ENCODE peak calls at places on chromosomes 2 and 18, in four cellular contexts. E is prostate gland, N is lower leg skin, K is ovary. F is an unnamed sample.

GRCh38 chr2:165601866-165602636 is 132.6 kb downstream of the CSRNP3 start:
- DNase-seq in E (no peak), N (no peak), K (no peak), F (no peak)

GRCh38 chr2:227748079-227748478 is 2.4 kb downstream of the SCYGR8 start:
- DNase-seq in E (no peak), N (no peak), K (no peak), F (peak)

GRCh38 chr18:57789105-57789504 is 14.0 kb downstream of the ATP8B1 start:
- DNase-seq in E (no peak), N (no peak), K (no peak), F (no peak)

GRCh38 chr2:106878206-106878605 is 7.8 kb downstream of the ST6GAL2 start:
- DNase-seq in E (no peak), N (no peak), K (no peak), F (no peak)

GRCh38 chr18:23380001-23380550 is 73.0 kb upstream of the RIOK3 start:
- DNase-seq in E (no peak), N (no peak), K (no peak), F (peak)

GRCh38 chr2:144468823-144469595 is 50.9 kb downstream of the ZEB2 start:
- DNase-seq in E (no peak), N (no peak), K (no peak), F (no peak)

GRCh38 chr2:218631837-218632236 is 24.1 kb downstream of the PLCD4 start:
- DNase-seq in E (no peak), N (no peak), K (no peak), F (no peak)

GRCh38 chr18:5582054-5582453 is 38.3 kb upstream of the EPB41L3 start:
- DNase-seq in E (no peak), N (no peak), K (peak), F (no peak)

GRCh38 chr18:35038881-35039491 is 2.2 kb upstream of the MAPRE2 start:
- DNase-seq in E (no peak), N (no peak), K (no peak), F (no peak)

GRCh38 chr18:45805551-45805950 is 19.9 kb upstream of the SIGLEC15 start:
- DNase-seq in E (no peak), N (no peak), K (no peak), F (no peak)

GRCh38 chr2:137873860-137874259 is 90.4 kb upstream of the HNMT start:
- DNase-seq in E (no peak), N (no peak), K (no peak), F (no peak)

DNA sequence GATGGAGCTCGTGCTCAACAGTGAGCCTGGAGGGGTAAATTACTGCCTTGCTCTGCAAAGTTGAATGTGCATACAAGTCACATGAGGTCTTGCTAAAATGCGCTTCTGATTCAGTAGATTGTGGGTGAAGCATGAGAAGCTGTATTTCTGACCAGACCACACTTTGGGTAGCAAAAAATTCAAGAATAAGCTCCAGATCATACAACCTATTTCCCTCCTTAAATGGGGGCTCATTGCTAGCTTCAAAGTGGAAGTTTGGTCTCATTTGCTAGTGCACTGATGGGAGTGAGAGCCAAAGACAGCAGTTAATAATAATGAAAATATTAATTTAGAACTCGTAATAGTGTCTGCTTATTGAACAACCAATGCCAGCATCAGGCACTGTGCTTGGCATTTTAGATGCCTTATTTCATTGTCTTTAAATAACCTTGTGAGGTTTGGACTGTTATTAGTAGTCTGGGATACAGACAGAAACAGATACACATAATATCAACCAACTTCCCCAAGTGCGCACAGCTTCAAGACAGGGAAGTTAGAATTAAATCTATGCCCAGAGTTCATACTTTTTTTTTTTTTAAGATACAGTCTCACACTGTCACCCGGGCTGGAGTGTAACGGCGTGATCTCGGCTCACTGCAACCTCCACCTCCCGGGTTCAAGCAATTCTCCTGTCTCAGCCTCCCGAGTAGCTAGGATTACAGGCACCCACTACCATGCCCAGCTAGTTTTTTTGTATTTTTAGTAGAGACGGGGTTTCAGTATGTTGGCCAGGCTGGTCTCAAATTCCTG is 18.0 kb downstream of the APOB start:
- DNase-seq in E (no peak), N (no peak), K (no peak), F (no peak)
- TF ChIP-seq POLR2A in E (no peak), N (no peak), K (no peak), F (no peak)

GRCh38 chr2:98157557-98157956 is 70.6 kb downstream of the VWA3B start:
- DNase-seq in E (no peak), N (no peak), K (no peak), F (no peak)

GRCh38 chr2:98158305-98158704 is 71.3 kb downstream of the VWA3B start:
- DNase-seq in E (no peak), N (no peak), K (no peak), F (no peak)

GRCh38 chr2:98153402-98153938 is 66.5 kb downstream of the VWA3B start:
- DNase-seq in E (no peak), N (no peak), K (no peak), F (no peak)

GRCh38 chr2:98155291-98155690 is 68.3 kb downstream of the VWA3B start:
- DNase-seq in E (no peak), N (no peak), K (no peak), F (no peak)

DNA sequence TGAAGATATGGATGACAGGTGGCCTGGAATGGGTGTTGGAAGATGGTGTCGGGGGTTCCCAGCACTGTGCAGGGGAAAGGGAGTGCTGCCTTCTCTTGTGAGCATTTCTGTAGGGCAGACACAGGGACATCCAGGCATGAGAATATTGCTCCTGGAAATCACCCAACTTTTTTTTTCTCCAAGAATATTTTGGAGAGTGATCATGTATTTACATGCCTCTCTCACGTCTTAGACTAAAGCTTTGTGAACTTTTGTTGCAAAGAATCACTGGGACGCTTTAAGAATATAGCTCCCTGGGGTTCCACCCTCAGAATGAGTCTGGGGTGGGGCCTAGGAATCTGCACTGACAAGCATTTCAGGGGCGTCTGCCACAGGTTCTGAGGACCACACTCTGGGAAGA is 68.8 kb downstream of the VWA3B start:
- DNase-seq in E (no peak), N (no peak), K (no peak), F (no peak)
- TF ChIP-seq POLR2A in E (no peak), N (no peak), K (no peak), F (no peak)

DNA sequence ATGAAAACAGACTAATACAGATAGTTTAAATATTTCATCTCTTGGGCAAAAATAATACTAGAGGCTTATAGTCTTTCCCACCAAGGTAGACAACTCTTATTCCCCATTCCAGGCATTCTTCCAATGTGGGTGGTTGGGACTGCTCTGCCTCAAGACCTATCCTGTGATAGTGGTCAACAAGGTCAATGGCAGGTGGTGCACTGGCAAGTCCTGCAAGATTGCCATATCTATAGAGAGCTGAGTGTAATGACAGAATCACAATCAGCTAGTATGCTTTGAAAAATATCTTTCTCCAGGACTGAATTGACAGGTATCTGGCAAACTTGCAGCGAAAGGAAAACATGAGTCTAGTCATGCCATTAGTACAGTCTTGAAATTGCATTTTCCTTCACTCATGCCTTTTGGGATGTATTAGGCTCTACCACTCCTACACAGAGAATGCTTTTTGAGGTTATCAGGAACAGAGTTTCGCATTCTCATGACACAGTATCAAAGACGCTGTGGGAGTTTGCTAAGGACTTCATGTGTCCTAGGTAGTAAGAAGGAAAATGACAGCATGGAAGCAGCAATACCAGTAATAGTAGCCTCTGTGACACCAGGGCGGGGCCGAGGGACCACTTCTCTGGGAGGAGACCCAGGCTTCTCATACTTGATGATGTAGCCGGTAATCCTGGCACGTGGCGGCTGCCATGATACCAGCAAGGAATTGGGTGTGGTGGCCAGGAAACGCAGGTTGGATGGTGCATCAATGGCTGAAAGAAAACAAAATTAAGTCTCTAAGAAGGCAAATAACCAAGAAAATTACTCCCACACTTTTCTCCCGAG is 61.0 kb downstream of the FN1 start:
- DNase-seq in E (no peak), N (no peak), K (no peak), F (no peak)
- TF ChIP-seq POLR2A in E (no peak), N (no peak), K (no peak), F (no peak)

GRCh38 chr2:150487537-150488429 is at the start of gene RND3:
- DNase-seq in E (peak), N (peak), K (peak), F (peak)
- TF ChIP-seq POLR2A in E (peak), N (peak), K (peak), F (peak)

GRCh38 chr2:190942697-190943096 is 62.1 kb downstream of the GLS start:
- DNase-seq in E (no peak), N (no peak), K (no peak), F (no peak)

GRCh38 chr2:190943706-190944105 is 63.1 kb downstream of the GLS start:
- DNase-seq in E (no peak), N (no peak), K (no peak), F (no peak)

GRCh38 chr2:190938761-190939335 is 58.2 kb downstream of the GLS start:
- DNase-seq in E (no peak), N (no peak), K (no peak), F (no peak)

GRCh38 chr2:190940451-190940850 is 59.8 kb downstream of the GLS start:
- DNase-seq in E (no peak), N (no peak), K (no peak), F (no peak)

DNA sequence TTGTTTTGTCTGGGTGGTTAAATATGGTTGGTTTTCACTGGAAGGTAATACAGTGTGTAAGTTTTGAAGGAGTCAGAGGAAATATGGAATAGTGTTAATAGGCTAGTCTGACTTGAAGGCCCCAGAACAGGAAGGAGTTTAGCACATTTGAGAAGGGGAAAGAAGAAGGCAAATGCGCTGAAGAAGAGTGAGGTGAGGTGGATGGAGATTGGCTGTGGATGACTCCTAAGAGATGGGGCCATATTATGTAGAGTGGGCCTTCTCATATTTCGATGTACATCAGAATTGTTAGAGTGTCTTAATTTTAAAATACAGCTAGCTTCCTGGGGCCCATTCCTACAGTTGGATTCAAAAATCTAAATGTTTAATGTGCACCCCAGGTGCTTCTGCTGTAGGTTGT is 61.0 kb downstream of the GLS start:
- DNase-seq in E (no peak), N (no peak), K (no peak), F (no peak)
- TF ChIP-seq POLR2A in E (no peak), N (no peak), K (no peak), F (no peak)

GRCh38 chr2:204722207-204722606 is 176.9 kb downstream of the PARD3B start:
- DNase-seq in E (no peak), N (peak), K (no peak), F (no peak)
- TF ChIP-seq POLR2A in E (no peak), N (no peak), K (no peak), F (no peak)

GRCh38 chr2:231454361-231454791 is 9.9 kb downstream of the NCL start:
- DNase-seq in E (no peak), N (no peak), K (no peak), F (no peak)
- TF ChIP-seq POLR2A in E (no peak), N (no peak), K (no peak), F (no peak)

GRCh38 chr2:11343626-11344341 is 652 bp downstream of the ROCK2 start:
- DNase-seq in E (peak), N (peak), K (peak), F (peak)

GRCh38 chr2:11343344-11343625 is 1.2 kb downstream of the ROCK2 start:
- DNase-seq in E (no peak), N (no peak), K (no peak), F (no peak)

GRCh38 chr2:11346129-11346528 is 1.7 kb upstream of the ROCK2 start:
- DNase-seq in E (no peak), N (no peak), K (no peak), F (no peak)

GRCh38 chr2:11344956-11345671 is 678 bp upstream of the ROCK2 start:
- DNase-seq in E (peak), N (peak), K (peak), F (peak)

GRCh38 chr2:11344342-11344955 is at the start of gene ROCK2:
- DNase-seq in E (peak), N (peak), K (peak), F (peak)
- TF ChIP-seq POLR2A in E (peak), N (no peak), K (peak), F (peak)

GRCh38 chr2:25039126-25039525 is 2.8 kb upstream of the EFR3B start:
- DNase-seq in E (no peak), N (no peak), K (no peak), F (no peak)

GRCh38 chr2:25043241-25043867 is 1.5 kb downstream of the EFR3B start:
- DNase-seq in E (no peak), N (no peak), K (no peak), F (peak)

GRCh38 chr2:25041928-25042320 is at the start of gene EFR3B:
- DNase-seq in E (peak), N (peak), K (peak), F (peak)

GRCh38 chr2:25042321-25043240 is 705 bp downstream of the EFR3B start:
- DNase-seq in E (peak), N (no peak), K (peak), F (peak)

GRCh38 chr2:25041307-25041927 is 459 bp upstream of the EFR3B start:
- DNase-seq in E (peak), N (peak), K (peak), F (peak)
- TF ChIP-seq POLR2A in E (no peak), N (no peak), K (no peak), F (no peak)

F was measured in H54.